ENCODE peak calls at places on chromosome 9, in seven cellular contexts. U, O, R, S, E, Y and V are unnamed samples.

GRCh38 chr9:15306068-15306756 is 804 bp downstream of the TTC39B start:
- DNase-seq in U (peak), O (no peak), R (peak), S (no peak), E (no peak), Y (peak), V (peak)

GRCh38 chr9:91534374-91534773 is 110.7 kb upstream of the NFIL3 start:
- DNase-seq in U (no peak), O (no peak), R (no peak), S (no peak), E (no peak), Y (no peak), V (no peak)

GRCh38 chr9:131823701-131824146 is 83.8 kb upstream of the RAPGEF1 start:
- DNase-seq in U (no peak), O (no peak), R (no peak), S (no peak), E (no peak), Y (no peak), V (peak)

GRCh38 chr9:101354143-101354764 is 30.6 kb downstream of the BAAT start:
- DNase-seq in U (no peak), O (no peak), R (no peak), S (no peak), E (no peak), Y (no peak), V (no peak)

GRCh38 chr9:92245005-92245797 is 48.3 kb downstream of the IARS1 start:
- DNase-seq in U (no peak), O (no peak), R (no peak), S (no peak), E (no peak), Y (peak), V (no peak)

GRCh38 chr9:129900263-129901041 is 65.2 kb downstream of the USP20 start:
- DNase-seq in U (no peak), O (no peak), R (no peak), S (no peak), E (no peak), Y (peak), V (no peak)

GRCh38 chr9:91131433-91131839 is 230.3 kb downstream of the AUH start:
- DNase-seq in U (peak), O (peak), R (no peak), S (no peak), E (no peak), Y (peak), V (no peak)

GRCh38 chr9:97705354-97705950 is 8.3 kb upstream of the XPA start:
- DNase-seq in U (no peak), O (no peak), R (no peak), S (no peak), E (no peak), Y (peak), V (no peak)

GRCh38 chr9:138040446-138041430 is 163.2 kb downstream of the CACNA1B start:
- DNase-seq in U (peak), O (no peak), R (peak), S (no peak), E (no peak), Y (no peak), V (no peak)

GRCh38 chr9:127109212-127109711 is 13.2 kb downstream of the ANGPTL2 start:
- DNase-seq in U (no peak), O (no peak), R (no peak), S (no peak), E (no peak), Y (no peak), V (no peak)

GRCh38 chr9:123893831-123894460 is 36.0 kb downstream of the DENND1A start:
- DNase-seq in U (no peak), O (no peak), R (no peak), S (no peak), E (no peak), Y (no peak), V (no peak)

GRCh38 chr9:1721219-1721618 is 293.9 kb upstream of the SMARCA2 start:
- DNase-seq in U (no peak), O (no peak), R (no peak), S (no peak), E (no peak), Y (no peak), V (no peak)

GRCh38 chr9:107620801-107621200 is 131.2 kb upstream of the KLF4 start:
- DNase-seq in U (no peak), O (no peak), R (no peak), S (no peak), E (no peak), Y (no peak), V (no peak)

GRCh38 chr9:106916491-106917235 is 53.7 kb downstream of the ZNF462 start:
- DNase-seq in U (peak), O (peak), R (no peak), S (no peak), E (no peak), Y (no peak), V (no peak)

GRCh38 chr9:80556631-80557030 is 984.9 kb downstream of the TLE4 start:
- DNase-seq in U (no peak), O (no peak), R (no peak), S (no peak), E (no peak), Y (no peak), V (no peak)

GRCh38 chr9:105447386-105447813 is 434 bp upstream of the FSD1L start:
- DNase-seq in U (no peak), O (no peak), R (no peak), S (peak), E (no peak), Y (no peak), V (no peak)

GRCh38 chr9:14752871-14753270 is 30.3 kb upstream of the CER1 start:
- DNase-seq in U (no peak), O (no peak), R (no peak), S (no peak), E (no peak), Y (no peak), V (no peak)

DNA sequence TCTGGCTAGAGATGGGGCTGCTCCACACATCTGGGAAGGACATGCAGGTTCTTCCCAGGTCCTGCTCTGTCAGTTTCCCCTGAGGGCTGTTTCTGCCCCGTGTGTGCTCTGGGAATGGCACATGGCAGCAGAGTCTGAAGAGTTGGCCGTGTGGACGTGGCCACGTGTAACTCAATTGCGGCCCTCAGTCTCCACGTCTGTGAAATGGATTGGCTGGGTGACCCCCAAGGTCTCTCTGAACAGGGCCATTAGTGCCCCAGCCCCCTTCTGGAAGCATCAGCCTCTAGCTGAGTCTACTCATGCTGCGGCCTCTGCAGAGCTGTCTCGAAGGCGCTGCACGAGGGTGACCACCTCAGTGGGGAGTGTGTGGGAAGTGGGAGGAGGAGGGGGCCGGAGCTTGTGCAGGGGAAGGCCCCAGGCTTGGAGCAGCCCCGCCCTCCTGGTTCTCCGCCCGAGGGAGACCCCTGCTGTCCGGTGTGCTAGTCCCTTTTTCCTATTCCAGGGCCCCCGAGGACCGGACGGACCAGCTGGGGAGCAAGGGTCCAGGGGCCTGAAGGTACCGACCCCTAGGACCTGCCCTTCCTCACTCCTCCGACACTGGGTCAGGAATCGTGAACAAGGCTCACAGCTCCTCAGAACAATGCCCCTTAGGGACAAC is 58.9 kb upstream of the ORM1 start:
- DNase-seq in U (no peak), O (no peak), R (no peak), S (no peak), E (no peak), Y (no peak), V (peak)
- TF ChIP-seq CTCF in U (no peak), O (peak), R (no peak), S (peak), E (no peak), Y (no peak), V (peak)

DNA sequence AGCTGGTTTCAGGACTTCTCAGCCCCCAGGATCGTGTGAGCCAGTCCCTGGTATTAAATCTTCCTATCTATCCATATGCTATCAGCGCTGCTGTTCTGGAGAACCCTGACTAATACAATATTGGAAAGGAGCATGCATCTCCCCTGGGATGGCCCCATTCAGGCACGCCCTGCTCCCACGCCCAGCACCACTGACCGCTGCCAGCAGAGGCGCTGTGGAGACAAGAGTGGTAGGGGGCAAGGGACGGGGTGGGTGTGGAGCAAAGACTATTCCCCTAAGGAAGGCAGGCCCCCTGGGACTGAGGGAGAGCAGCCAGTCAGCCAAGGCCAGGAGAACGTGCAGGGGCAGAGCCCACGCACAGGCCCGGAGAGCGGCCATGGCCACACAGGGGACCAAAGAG is 116.0 kb downstream of the VAV2 start:
- DNase-seq in U (no peak), O (no peak), R (no peak), S (no peak), E (no peak), Y (peak), V (peak)
- TF ChIP-seq CTCF in U (peak), O (no peak), R (no peak), S (peak), E (no peak), Y (peak), V (peak)

DNA sequence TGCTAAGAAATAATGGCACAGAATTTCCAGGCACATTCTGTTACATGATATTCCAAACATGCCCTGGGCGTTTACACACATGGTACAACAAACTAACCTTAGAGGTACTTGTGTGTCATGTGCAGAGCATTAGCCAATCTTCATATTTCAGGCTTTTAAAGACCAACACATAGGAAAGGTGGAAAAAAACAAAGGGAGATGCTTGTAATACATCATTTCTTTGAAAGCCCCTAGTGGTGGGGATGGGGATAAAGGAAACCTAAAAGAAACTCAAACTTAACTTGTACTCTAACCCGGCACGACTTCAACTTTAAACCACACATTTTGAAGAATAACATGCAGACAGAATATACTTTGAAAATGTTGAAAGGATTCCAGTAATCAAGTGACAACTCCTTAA is 133.6 kb downstream of the PTPRD start:
- DNase-seq in U (no peak), O (no peak), R (no peak), S (no peak), E (no peak), Y (peak), V (no peak)
- TF ChIP-seq CTCF in U (no peak), O (no peak), R (no peak), S (peak), E (no peak), Y (peak), V (peak)

GRCh38 chr9:31916591-31917223 is 467.7 kb upstream of the ACO1 start:
- DNase-seq in U (no peak), O (no peak), R (no peak), S (no peak), E (no peak), Y (no peak), V (no peak)
- TF ChIP-seq CTCF in U (no peak), O (no peak), R (no peak), S (no peak), E (no peak), Y (peak), V (no peak)

GRCh38 chr9:33942471-33943083 is 106.1 kb downstream of the UBAP2 start:
- DNase-seq in U (no peak), O (no peak), R (no peak), S (no peak), E (no peak), Y (no peak), V (no peak)
- TF ChIP-seq CTCF in U (no peak), O (no peak), R (no peak), S (no peak), E (no peak), Y (no peak), V (no peak)

GRCh38 chr9:36793277-36793676 is 220.6 kb downstream of the MELK start:
- DNase-seq in U (no peak), O (peak), R (no peak), S (peak), E (no peak), Y (peak), V (no peak)

GRCh38 chr9:36796671-36797419 is 224.2 kb downstream of the MELK start:
- DNase-seq in U (no peak), O (no peak), R (no peak), S (no peak), E (no peak), Y (no peak), V (no peak)

GRCh38 chr9:36802171-36802920 is 229.7 kb downstream of the MELK start:
- DNase-seq in U (no peak), O (no peak), R (no peak), S (no peak), E (no peak), Y (no peak), V (no peak)

GRCh38 chr9:36797471-36798220 is 225.0 kb downstream of the MELK start:
- DNase-seq in U (no peak), O (no peak), R (no peak), S (no peak), E (no peak), Y (no peak), V (no peak)

DNA sequence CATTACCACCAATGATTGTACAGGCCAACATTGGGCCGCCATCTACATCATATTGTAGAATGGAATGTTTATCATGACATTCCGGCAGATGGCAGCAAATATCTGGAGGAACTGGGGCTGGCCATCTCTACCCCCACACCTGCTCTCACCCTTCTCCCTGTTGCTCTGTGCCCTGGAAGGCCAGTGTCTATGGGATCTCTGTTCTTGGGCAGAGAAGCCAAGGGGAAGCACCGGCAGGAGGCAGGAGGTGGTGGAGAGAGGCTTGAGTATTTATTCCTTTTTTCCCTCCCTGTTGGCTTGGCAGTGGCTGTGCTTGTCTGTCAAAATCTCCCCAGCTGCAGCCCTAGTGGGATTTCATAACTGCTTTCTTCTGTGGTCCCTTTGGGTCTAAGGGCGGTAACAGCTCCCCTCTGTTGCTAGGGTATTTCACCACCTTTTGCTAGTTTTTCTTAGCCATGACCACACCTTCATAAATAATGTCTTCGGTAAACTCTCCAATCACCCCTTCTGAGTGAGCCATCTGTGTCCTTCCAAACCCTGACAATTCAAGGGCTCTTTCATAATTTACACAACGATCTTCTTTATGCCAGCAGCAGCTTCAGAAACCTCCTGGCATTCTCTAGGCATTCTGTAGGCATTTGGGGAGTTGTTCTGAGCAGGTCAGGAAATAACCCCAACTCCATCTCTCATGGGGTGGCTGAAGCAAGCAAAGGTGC is 225.8 kb downstream of the MELK start:
- DNase-seq in U (no peak), O (no peak), R (no peak), S (no peak), E (no peak), Y (peak), V (no peak)
- TF ChIP-seq CTCF in U (no peak), O (no peak), R (no peak), S (no peak), E (no peak), Y (no peak), V (peak)

DNA sequence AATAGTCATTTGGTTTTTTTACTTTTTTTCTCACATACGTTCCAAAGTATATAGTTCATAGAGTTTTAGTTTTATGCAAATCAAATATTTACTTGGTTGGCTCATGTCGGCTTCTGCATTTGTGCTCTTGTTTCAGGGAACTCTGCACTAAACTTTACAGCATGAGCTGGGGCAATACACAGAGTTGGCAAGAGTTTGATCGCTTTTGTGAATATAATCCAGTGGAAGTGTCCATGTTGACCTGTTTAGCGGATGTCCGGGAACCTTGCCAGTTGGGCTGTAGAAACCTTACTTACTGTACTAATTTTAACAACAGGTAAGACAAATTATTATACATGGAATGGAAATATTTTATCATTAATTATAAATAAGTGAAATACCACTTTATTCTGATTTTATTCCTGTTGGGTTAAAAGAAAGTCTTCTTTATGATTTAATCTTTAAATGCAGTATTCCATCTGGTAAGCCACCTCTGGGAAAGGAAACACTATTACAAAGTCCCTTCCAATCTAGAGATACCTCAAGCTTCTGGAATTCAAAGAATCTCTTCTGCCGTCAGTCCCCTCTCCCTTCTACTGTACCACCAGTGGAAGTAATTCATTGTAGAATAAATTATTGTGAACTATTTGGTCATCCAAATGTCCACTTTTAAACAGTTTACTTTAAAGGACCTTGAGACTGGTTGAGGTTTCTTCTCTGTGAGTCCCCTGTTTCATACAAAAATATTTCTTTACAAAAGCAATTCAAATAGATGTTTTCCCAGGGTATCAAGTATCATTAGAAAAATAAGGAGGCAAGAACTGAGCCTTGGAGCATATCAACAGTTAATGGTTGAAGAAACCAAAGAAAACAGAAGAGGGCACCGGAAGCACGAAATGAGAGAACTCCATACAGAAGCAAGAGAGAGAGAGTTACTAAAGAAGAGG is 45.2 kb upstream of the GLIPR2 start:
- DNase-seq in U (peak), O (no peak), R (no peak), S (no peak), E (no peak), Y (peak), V (no peak)
- TF ChIP-seq CTCF in U (no peak), O (peak), R (no peak), S (peak), E (no peak), Y (no peak), V (no peak)